ENCODE peak calls at places on chromosome 3, in five cellular contexts. S is HCT116, E is HepG2, C is K562, T is GM23338. Z is an unnamed sample.

GRCh38 chr3:195117978-195118581 is 152.9 kb downstream of the XXYLT1 start:
- DNase-seq in S (peak; percentile 77), E (no peak), C (peak; percentile 87), T (peak; percentile 53), Z (peak; percentile 80)

GRCh38 chr3:173892547-173892946 is 495.0 kb downstream of the NLGN1 start:
- DNase-seq in S (no peak), E (no peak), C (no peak), T (no peak), Z (peak; percentile 61)

GRCh38 chr3:168155207-168155785 is 59.6 kb upstream of the GOLIM4 start:
- DNase-seq in S (no peak), E (no peak), C (no peak), T (no peak), Z (no peak)

GRCh38 chr3:143263844-143264243 is 144.3 kb downstream of the CHST2 start:
- DNase-seq in S (no peak), E (no peak), C (no peak), T (no peak), Z (no peak)

GRCh38 chr3:111314146-111314873 is 227.7 kb upstream of the CD96 start:
- DNase-seq in S (no peak), E (no peak), C (no peak), T (no peak), Z (no peak)

GRCh38 chr3:94106268-94106667 is 43.4 kb downstream of the NSUN3 start:
- DNase-seq in S (no peak), E (no peak), C (no peak), T (no peak), Z (no peak)

GRCh38 chr3:13080026-13080425 is 6.8 kb upstream of the IQSEC1 start:
- DNase-seq in S (no peak), E (no peak), C (no peak), T (no peak), Z (no peak)

GRCh38 chr3:9703736-9704342 is at the start of gene CPNE9:
- DNase-seq in S (no peak), E (no peak), C (peak; percentile 48), T (peak; percentile 55), Z (no peak)

GRCh38 chr3:144112036-144112435 is 140.4 kb downstream of the DIPK2A start:
- DNase-seq in S (no peak), E (no peak), C (no peak), T (no peak), Z (no peak)

GRCh38 chr3:86282106-86282787 is 708.7 kb downstream of the VGLL3 start:
- DNase-seq in S (no peak), E (no peak), C (no peak), T (no peak), Z (no peak)

GRCh38 chr3:129602730-129603560 is 3.5 kb downstream of the PLXND1 start:
- DNase-seq in S (no peak), E (peak; percentile 55), C (no peak), T (peak; percentile 74), Z (peak; percentile 96)

GRCh38 chr3:96831175-96831574 is 16.8 kb downstream of the EPHA6 start:
- DNase-seq in S (no peak), E (no peak), C (no peak), T (no peak), Z (no peak)

GRCh38 chr3:45552031-45552772 is 42.3 kb upstream of the LIMD1 start:
- DNase-seq in S (no peak), E (no peak), C (no peak), T (no peak), Z (no peak)

GRCh38 chr3:12734960-12735359 is 24.1 kb downstream of the TMEM40 start:
- DNase-seq in S (no peak), E (no peak), C (no peak), T (no peak), Z (no peak)

GRCh38 chr3:125052671-125053303 is 3.0 kb downstream of the HEG1 start:
- DNase-seq in S (no peak), E (peak; percentile 77), C (no peak), T (peak; percentile 35), Z (peak; percentile 82)

GRCh38 chr3:186254676-186255665 is 107.1 kb downstream of the DGKG start:
- DNase-seq in S (no peak), E (no peak), C (no peak), T (no peak), Z (no peak)

GRCh38 chr3:166743463-166744134 is 636.5 kb downstream of the ZBBX start:
- DNase-seq in S (no peak), E (no peak), C (no peak), T (peak; percentile 8), Z (no peak)

GRCh38 chr3:95297586-95297985 is 1234.7 kb downstream of the NSUN3 start:
- DNase-seq in S (no peak), E (no peak), C (no peak), T (no peak), Z (no peak)

GRCh38 chr3:107604057-107604802 is 81.5 kb downstream of the BBX start:
- DNase-seq in S (no peak), E (no peak), C (no peak), T (no peak), Z (no peak)

GRCh38 chr3:127497166-127497565 is 93.4 kb downstream of the TPRA1 start:
- DNase-seq in S (no peak), E (no peak), C (no peak), T (no peak), Z (no peak)

GRCh38 chr3:138834359-138835176 is at the start of gene PIK3CB:
- DNase-seq in S (peak; percentile 44), E (peak; percentile 72), C (peak; percentile 92), T (peak; percentile 93), Z (peak; percentile 85)

GRCh38 chr3:194139977-194140351 is 4.0 kb downstream of the HES1 start:
- DNase-seq in S (no peak), E (no peak), C (no peak), T (no peak), Z (no peak)

GRCh38 chr3:62201438-62202035 is 171.8 kb downstream of the FEZF2 start:
- DNase-seq in S (peak; percentile 16), E (peak; percentile 15), C (peak; percentile 23), T (peak; percentile 76), Z (peak; percentile 59)

GRCh38 chr3:20683912-20684311 is 497.9 kb upstream of the SGO1 start:
- DNase-seq in S (no peak), E (no peak), C (no peak), T (no peak), Z (peak; percentile 28)

GRCh38 chr3:73719413-73719831 is 94.7 kb upstream of the PDZRN3 start:
- DNase-seq in S (no peak), E (no peak), C (no peak), T (no peak), Z (no peak)

GRCh38 chr3:57298041-57298440 is 5.6 kb upstream of the ASB14 start:
- DNase-seq in S (peak; percentile 59), E (peak; percentile 5), C (no peak), T (no peak), Z (no peak)

GRCh38 chr3:159249472-159250131 is 447.7 kb downstream of the MFSD1 start:
- DNase-seq in S (no peak), E (no peak), C (no peak), T (no peak), Z (no peak)

GRCh38 chr3:31925271-31925630 is 55.8 kb downstream of the OSBPL10 start:
- DNase-seq in S (no peak), E (no peak), C (no peak), T (no peak), Z (no peak)

GRCh38 chr3:150414273-150414672 is 6.2 kb downstream of the TSC22D2 start:
- DNase-seq in S (no peak), E (peak; percentile 76), C (no peak), T (no peak), Z (peak; percentile 59)

GRCh38 chr3:15903164-15903563 is 105.4 kb upstream of the ANKRD28 start:
- DNase-seq in S (no peak), E (no peak), C (no peak), T (no peak), Z (no peak)

GRCh38 chr3:155360281-155360680 is 66.8 kb upstream of the STRIT1 start:
- DNase-seq in S (no peak), E (no peak), C (no peak), T (no peak), Z (no peak)

GRCh38 chr3:100777271-100777670 is 68.0 kb downstream of the TFG start:
- DNase-seq in S (no peak), E (no peak), C (no peak), T (no peak), Z (no peak)

GRCh38 chr3:52495777-52496602 is 852 bp downstream of the STAB1 start:
- DNase-seq in S (no peak), E (peak; percentile 30), C (no peak), T (no peak), Z (peak; percentile 82)

GRCh38 chr3:179175358-179175757 is 27.2 kb downstream of the PIK3CA start:
- DNase-seq in S (no peak), E (no peak), C (no peak), T (no peak), Z (no peak)

GRCh38 chr3:8197384-8197783 is 304.2 kb upstream of the LMCD1 start:
- DNase-seq in S (no peak), E (no peak), C (no peak), T (no peak), Z (no peak)

GRCh38 chr3:127775398-127776109 is 46.8 kb downstream of the MGLL start:
- DNase-seq in S (no peak), E (no peak), C (no peak), T (no peak), Z (peak; percentile 61)

GRCh38 chr3:35639251-35640185 is at the start of gene ARPP21:
- DNase-seq in S (no peak), E (no peak), C (no peak), T (peak; percentile 57), Z (peak; percentile 15)
- TF ChIP-seq EZH2 in S (no peak), E (peak; percentile 42), C (no peak), T (no peak), Z (peak; percentile 86)

GRCh38 chr3:122824465-122825379 is 29.9 kb downstream of the SLC49A4 start:
- DNase-seq in S (no peak), E (no peak), C (no peak), T (no peak), Z (no peak)
- TF ChIP-seq POLR2AphosphoS5 in S (no peak), E (no peak), C (no peak), T (no peak), Z (no peak)

GRCh38 chr3:119034256-119035013 is at the start of gene IGSF11:
- DNase-seq in S (no peak), E (peak; percentile 9), C (no peak), T (peak; percentile 92), Z (peak; percentile 61)
- TF ChIP-seq EZH2 in S (no peak), E (no peak), C (no peak), T (peak; percentile 37), Z (peak; percentile 81)

GRCh38 chr3:72101538-72101937 is 316.6 kb upstream of the PROK2 start:
- DNase-seq in S (no peak), E (no peak), C (no peak), T (no peak), Z (no peak)

GRCh38 chr3:72100626-72101187 is 315.8 kb upstream of the PROK2 start:
- DNase-seq in S (no peak), E (no peak), C (peak; percentile 62), T (peak; percentile 91), Z (no peak)

GRCh38 chr3:72100062-72100511 is 315.1 kb upstream of the PROK2 start:
- DNase-seq in S (no peak), E (no peak), C (no peak), T (peak; percentile 60), Z (no peak)

GRCh38 chr3:72099331-72100061 is 314.5 kb upstream of the PROK2 start:
- DNase-seq in S (no peak), E (no peak), C (no peak), T (peak; percentile 34), Z (no peak)

GRCh38 chr3:72102057-72102711 is 317.2 kb upstream of the PROK2 start:
- DNase-seq in S (no peak), E (no peak), C (no peak), T (no peak), Z (no peak)
- TF ChIP-seq POLR2AphosphoS5 in S (no peak), E (no peak), C (no peak), T (no peak), Z (no peak)

Z was measured in endothelial cell of umbilical vein.